ENCODE peak calls at places on chromosomes 12 and 14, in four cellular contexts. One of them, this sample, is unnamed.

GRCh38 chr12:58765653-58766554 is 154.4 kb downstream of the LRIG3 start:
- DNase-seq in activated B cell treated with CpG ODN at 0.5 μM for 24 hours: no peak
- DNase-seq in AG09319: no peak
- DNase-seq in astrocyte: no peak
- DNase-seq in this sample: no peak

GRCh38 chr14:102157346-102157745 is 17.6 kb downstream of the WDR20 start:
- DNase-seq in activated B cell treated with CpG ODN at 0.5 μM for 24 hours: no peak
- DNase-seq in AG09319: no peak
- DNase-seq in astrocyte: no peak
- DNase-seq in this sample: no peak

GRCh38 chr12:94488449-94488848 is 28.8 kb upstream of the CEP83 start:
- DNase-seq in activated B cell treated with CpG ODN at 0.5 μM for 24 hours: no peak
- DNase-seq in AG09319: no peak
- DNase-seq in astrocyte: no peak
- DNase-seq in this sample: no peak

GRCh38 chr12:26028953-26029740 is 70.7 kb downstream of the RASSF8 start:
- DNase-seq in activated B cell treated with CpG ODN at 0.5 μM for 24 hours: no peak
- DNase-seq in AG09319: no peak
- DNase-seq in astrocyte: no peak
- DNase-seq in this sample: no peak

GRCh38 chr12:96248532-96248931 is 54.4 kb downstream of the ELK3 start:
- DNase-seq in activated B cell treated with CpG ODN at 0.5 μM for 24 hours: no peak
- DNase-seq in AG09319: no peak
- DNase-seq in astrocyte: no peak
- DNase-seq in this sample: no peak

GRCh38 chr14:76782115-76782884 is 21.0 kb downstream of the VASH1 start:
- DNase-seq in activated B cell treated with CpG ODN at 0.5 μM for 24 hours: no peak
- DNase-seq in AG09319: no peak
- DNase-seq in astrocyte: no peak
- DNase-seq in this sample: no peak

GRCh38 chr14:28461379-28461778 is 305.2 kb upstream of the FOXG1 start:
- DNase-seq in activated B cell treated with CpG ODN at 0.5 μM for 24 hours: no peak
- DNase-seq in AG09319: no peak
- DNase-seq in astrocyte: peak; percentile 42
- DNase-seq in this sample: no peak

GRCh38 chr12:21764063-21764462 is 10.4 kb downstream of the KCNJ8 start:
- DNase-seq in activated B cell treated with CpG ODN at 0.5 μM for 24 hours: no peak
- DNase-seq in AG09319: no peak
- DNase-seq in astrocyte: no peak
- DNase-seq in this sample: no peak

GRCh38 chr12:53268637-53269562 is 801 bp downstream of the ESPL1 start:
- DNase-seq in activated B cell treated with CpG ODN at 0.5 μM for 24 hours: no peak
- DNase-seq in AG09319: no peak
- DNase-seq in astrocyte: no peak
- DNase-seq in this sample: no peak

GRCh38 chr12:66661357-66661756 is 17.5 kb downstream of the GRIP1 start:
- DNase-seq in activated B cell treated with CpG ODN at 0.5 μM for 24 hours: no peak
- DNase-seq in AG09319: no peak
- DNase-seq in astrocyte: no peak
- DNase-seq in this sample: no peak

GRCh38 chr12:129727100-129727499 is 176.7 kb downstream of the TMEM132D start:
- DNase-seq in activated B cell treated with CpG ODN at 0.5 μM for 24 hours: no peak
- DNase-seq in AG09319: no peak
- DNase-seq in astrocyte: no peak
- DNase-seq in this sample: no peak

GRCh38 chr12:102883204-102883799 is 33.7 kb downstream of the PAH start:
- DNase-seq in activated B cell treated with CpG ODN at 0.5 μM for 24 hours: peak; percentile 33
- DNase-seq in AG09319: no peak
- DNase-seq in astrocyte: no peak
- DNase-seq in this sample: no peak

GRCh38 chr12:101747695-101748094 is 8.4 kb upstream of the SYCP3 start:
- DNase-seq in activated B cell treated with CpG ODN at 0.5 μM for 24 hours: no peak
- DNase-seq in AG09319: no peak
- DNase-seq in astrocyte: no peak
- DNase-seq in this sample: no peak

GRCh38 chr12:79927772-79928474 is 7.0 kb downstream of the PPP1R12A start:
- DNase-seq in activated B cell treated with CpG ODN at 0.5 μM for 24 hours: no peak
- DNase-seq in AG09319: no peak
- DNase-seq in astrocyte: peak; percentile 57
- DNase-seq in this sample: no peak

GRCh38 chr12:49866859-49867579 is 24.1 kb upstream of the BCDIN3D start:
- DNase-seq in activated B cell treated with CpG ODN at 0.5 μM for 24 hours: peak; percentile 67
- DNase-seq in AG09319: no peak
- DNase-seq in astrocyte: no peak
- DNase-seq in this sample: peak; percentile 64

GRCh38 chr12:117439531-117440001 is 78.1 kb upstream of the NOS1 start:
- DNase-seq in activated B cell treated with CpG ODN at 0.5 μM for 24 hours: no peak
- DNase-seq in AG09319: no peak
- DNase-seq in astrocyte: no peak
- DNase-seq in this sample: no peak

GRCh38 chr12:112837629-112838191 is 46.2 kb downstream of the RPH3A start:
- DNase-seq in activated B cell treated with CpG ODN at 0.5 μM for 24 hours: no peak
- DNase-seq in AG09319: no peak
- DNase-seq in astrocyte: peak; percentile 36
- DNase-seq in this sample: no peak

GRCh38 chr14:77653473-77653872 is 37.0 kb upstream of the SPTLC2 start:
- DNase-seq in activated B cell treated with CpG ODN at 0.5 μM for 24 hours: no peak
- DNase-seq in AG09319: no peak
- DNase-seq in astrocyte: no peak
- DNase-seq in this sample: no peak

GRCh38 chr12:93317227-93317626 is 60.5 kb upstream of the NUDT4 start:
- DNase-seq in activated B cell treated with CpG ODN at 0.5 μM for 24 hours: no peak
- DNase-seq in AG09319: no peak
- DNase-seq in astrocyte: no peak
- DNase-seq in this sample: no peak

GRCh38 chr12:112930350-112930749 is 7.9 kb upstream of the OAS3 start:
- DNase-seq in activated B cell treated with CpG ODN at 0.5 μM for 24 hours: no peak
- DNase-seq in AG09319: no peak
- DNase-seq in astrocyte: no peak
- DNase-seq in this sample: no peak

GRCh38 chr12:94148841-94149780 is 734 bp downstream of the PLXNC1 start:
- DNase-seq in activated B cell treated with CpG ODN at 0.5 μM for 24 hours: peak; percentile 71
- DNase-seq in AG09319: no peak
- DNase-seq in astrocyte: peak; percentile 24
- DNase-seq in this sample: peak; percentile 51

GRCh38 chr12:47882796-47883546 is 21.8 kb downstream of the VDR start:
- DNase-seq in activated B cell treated with CpG ODN at 0.5 μM for 24 hours: no peak
- DNase-seq in AG09319: no peak
- DNase-seq in astrocyte: no peak
- DNase-seq in this sample: no peak

This sample was measured in CD14-positive monocyte.